ENCODE peak calls at places on chromosomes 4 and X, in five cellular contexts. One of them, this sample, is unnamed.

GRCh38 chrX:69615779-69616519 is at the start of gene EDA:
- DNase-seq in HS-5: peak
- DNase-seq in HFF-Myc: no peak
- DNase-seq in A549: peak
- DNase-seq in adrenal gland: peak
- DNase-seq in this sample: peak

GRCh38 chr4:36402008-36402758 is 120.8 kb downstream of the DTHD1 start:
- DNase-seq in HFF-Myc: no peak
- DNase-seq in HS-5: no peak
- DNase-seq in A549: no peak
- DNase-seq in adrenal gland: no peak
- DNase-seq in this sample: no peak

GRCh38 chrX:119790977-119791436 is 423 bp downstream of the RPL39 start:
- DNase-seq in A549: peak
- DNase-seq in HS-5: no peak
- DNase-seq in HFF-Myc: no peak
- DNase-seq in adrenal gland: peak
- DNase-seq in this sample: no peak

GRCh38 chrX:13110427-13111324 is 66.3 kb upstream of the FAM9C start:
- DNase-seq in A549: peak
- DNase-seq in HFF-Myc: peak
- DNase-seq in HS-5: peak
- DNase-seq in adrenal gland: peak
- DNase-seq in this sample: peak

GRCh38 chrX:10618911-10619310 is 1.5 kb downstream of the MID1 start:
- DNase-seq in A549: no peak
- DNase-seq in HFF-Myc: no peak
- DNase-seq in adrenal gland: no peak
- DNase-seq in HS-5: no peak
- DNase-seq in this sample: no peak

GRCh38 chr4:104494822-104495559 is at the start of gene CXXC4:
- DNase-seq in HS-5: no peak
- DNase-seq in HFF-Myc: no peak
- DNase-seq in adrenal gland: peak
- DNase-seq in A549: peak
- DNase-seq in this sample: no peak

GRCh38 chr4:139300431-139301142 is 718 bp upstream of the NAA15 start:
- DNase-seq in A549: peak
- DNase-seq in HS-5: no peak
- DNase-seq in adrenal gland: no peak
- DNase-seq in HFF-Myc: no peak
- DNase-seq in this sample: no peak

GRCh38 chr4:159269956-159270355 is 167.1 kb downstream of the RAPGEF2 start:
- DNase-seq in A549: no peak
- DNase-seq in HS-5: no peak
- DNase-seq in adrenal gland: no peak
- DNase-seq in HFF-Myc: no peak
- DNase-seq in this sample: no peak

GRCh38 chrX:39736219-39737211 is 361.2 kb downstream of the BCOR start:
- DNase-seq in HFF-Myc: no peak
- DNase-seq in adrenal gland: peak
- DNase-seq in A549: peak
- DNase-seq in HS-5: no peak
- DNase-seq in this sample: no peak

GRCh38 chrX:33211356-33212254 is at the start of gene DMD:
- DNase-seq in adrenal gland: peak
- DNase-seq in A549: no peak
- DNase-seq in HFF-Myc: no peak
- DNase-seq in HS-5: no peak
- DNase-seq in this sample: no peak

GRCh38 chrX:110409925-110410324 is 51.3 kb downstream of the RTL9 start:
- DNase-seq in HS-5: no peak
- DNase-seq in A549: peak
- DNase-seq in HFF-Myc: no peak
- DNase-seq in adrenal gland: no peak
- DNase-seq in this sample: no peak

GRCh38 chr4:85499573-85499972 is 24.6 kb downstream of the ARHGAP24 start:
- DNase-seq in HS-5: no peak
- DNase-seq in HFF-Myc: no peak
- DNase-seq in A549: no peak
- DNase-seq in adrenal gland: no peak
- DNase-seq in this sample: no peak

GRCh38 chr4:99022566-99022965 is 27.0 kb downstream of the METAP1 start:
- DNase-seq in HS-5: no peak
- DNase-seq in adrenal gland: no peak
- DNase-seq in A549: no peak
- DNase-seq in HFF-Myc: no peak
- DNase-seq in this sample: no peak

GRCh38 chr4:73343432-73343831 is 60.7 kb upstream of the ALB start:
- DNase-seq in HFF-Myc: no peak
- DNase-seq in A549: no peak
- DNase-seq in HS-5: no peak
- DNase-seq in adrenal gland: no peak
- DNase-seq in this sample: no peak

GRCh38 chr4:139229534-139230039 is 50.4 kb downstream of the MGARP start:
- DNase-seq in adrenal gland: no peak
- DNase-seq in A549: peak
- DNase-seq in HFF-Myc: no peak
- DNase-seq in HS-5: no peak
- DNase-seq in this sample: no peak

GRCh38 chr4:165326831-165327210 is 648 bp upstream of the MSMO1 start:
- DNase-seq in A549: no peak
- DNase-seq in HS-5: no peak
- DNase-seq in adrenal gland: peak
- DNase-seq in HFF-Myc: no peak
- DNase-seq in this sample: no peak

GRCh38 chrX:12979011-12979629 is 4.2 kb downstream of the TMSB4X start:
- DNase-seq in A549: no peak
- DNase-seq in HS-5: no peak
- DNase-seq in HFF-Myc: no peak
- DNase-seq in adrenal gland: no peak
- DNase-seq in this sample: no peak

GRCh38 chr4:169058312-169058711 is 48.3 kb upstream of the CBR4 start:
- DNase-seq in adrenal gland: no peak
- DNase-seq in A549: no peak
- DNase-seq in HFF-Myc: no peak
- DNase-seq in HS-5: no peak
- DNase-seq in this sample: no peak

GRCh38 chr4:114384629-114385028 is 214.0 kb upstream of the UGT8 start:
- DNase-seq in adrenal gland: no peak
- DNase-seq in HS-5: no peak
- DNase-seq in A549: peak
- DNase-seq in HFF-Myc: peak
- DNase-seq in this sample: peak

GRCh38 chr4:46909078-46909477 is at the start of gene COX7B2:
- DNase-seq in A549: no peak
- DNase-seq in adrenal gland: no peak
- DNase-seq in HS-5: no peak
- DNase-seq in HFF-Myc: no peak
- DNase-seq in this sample: no peak

GRCh38 chrX:103477496-103477895 is 41.8 kb downstream of the RAB40A start:
- DNase-seq in HS-5: no peak
- DNase-seq in adrenal gland: no peak
- DNase-seq in HFF-Myc: no peak
- DNase-seq in A549: no peak
- DNase-seq in this sample: no peak

GRCh38 chrX:110858565-110858964 is 62.9 kb upstream of the CHRDL1 start:
- DNase-seq in HS-5: no peak
- DNase-seq in A549: no peak
- DNase-seq in HFF-Myc: no peak
- DNase-seq in adrenal gland: no peak
- DNase-seq in this sample: no peak

GRCh38 chr4:147370473-147370872 is 110.4 kb upstream of the EDNRA start:
- DNase-seq in HFF-Myc: no peak
- DNase-seq in A549: no peak
- DNase-seq in HS-5: no peak
- DNase-seq in adrenal gland: no peak
- DNase-seq in this sample: no peak

GRCh38 chrX:119093991-119094741 is 21.4 kb downstream of the CT47C1 start:
- DNase-seq in A549: peak
- DNase-seq in adrenal gland: no peak
- DNase-seq in HS-5: no peak
- DNase-seq in HFF-Myc: no peak
- DNase-seq in this sample: no peak

GRCh38 chrX:150211988-150212387 is 151.1 kb upstream of the MAMLD1 start:
- DNase-seq in adrenal gland: no peak
- DNase-seq in HFF-Myc: no peak
- DNase-seq in HS-5: no peak
- DNase-seq in A549: no peak
- DNase-seq in this sample: no peak